ENCODE peak calls at places on chromosome 5, in seven cellular contexts. M, K, N, A, E, Z and F are unnamed samples.

GRCh38 chr5:136809382-136809781 is 444.0 kb upstream of the TRPC7 start:
- DNase-seq in M (no peak), K (no peak), N (no peak), A (no peak), E (no peak), Z (peak), F (no peak)

GRCh38 chr5:407801-408268 is 35.1 kb upstream of the EXOC3 start:
- DNase-seq in M (no peak), K (no peak), N (no peak), A (no peak), E (no peak), Z (no peak), F (no peak)

GRCh38 chr5:6732634-6733410 is 19.6 kb downstream of the TENT4A start:
- DNase-seq in M (no peak), K (no peak), N (no peak), A (peak), E (no peak), Z (no peak), F (no peak)

GRCh38 chr5:4156889-4157288 is 561.3 kb downstream of the IRX1 start:
- DNase-seq in M (no peak), K (no peak), N (no peak), A (no peak), E (no peak), Z (no peak), F (no peak)

GRCh38 chr5:11525020-11525419 is 379.2 kb downstream of the CTNND2 start:
- DNase-seq in M (no peak), K (no peak), N (no peak), A (no peak), E (no peak), Z (no peak), F (no peak)

GRCh38 chr5:108727639-108728565 is 19.8 kb upstream of the FER start:
- DNase-seq in M (peak), K (peak), N (peak), A (peak), E (peak), Z (no peak), F (peak)

GRCh38 chr5:41120600-41120999 is 49.5 kb upstream of the MROH2B start:
- DNase-seq in M (no peak), K (no peak), N (no peak), A (no peak), E (no peak), Z (no peak), F (no peak)

GRCh38 chr5:34656001-34656699 is at the start of gene RAI14:
- DNase-seq in M (peak), K (peak), N (peak), A (peak), E (peak), Z (no peak), F (peak)

GRCh38 chr5:139019880-139020279 is 144.7 kb upstream of the LRRTM2 start:
- DNase-seq in M (no peak), K (no peak), N (no peak), A (no peak), E (no peak), Z (no peak), F (no peak)

GRCh38 chr5:60993425-60993824 is 48.4 kb downstream of the NDUFAF2 start:
- DNase-seq in M (no peak), K (peak), N (no peak), A (no peak), E (no peak), Z (no peak), F (no peak)

GRCh38 chr5:7269591-7270274 is 126.2 kb upstream of the ADCY2 start:
- DNase-seq in M (no peak), K (no peak), N (no peak), A (no peak), E (no peak), Z (no peak), F (no peak)

GRCh38 chr5:130335116-130335515 is 430.9 kb downstream of the CHSY3 start:
- DNase-seq in M (no peak), K (no peak), N (no peak), A (no peak), E (no peak), Z (no peak), F (no peak)

GRCh38 chr5:66684663-66685062 is 88.5 kb downstream of the MAST4 start:
- DNase-seq in M (no peak), K (no peak), N (no peak), A (no peak), E (no peak), Z (no peak), F (no peak)

GRCh38 chr5:66675369-66675768 is 79.2 kb downstream of the MAST4 start:
- DNase-seq in M (no peak), K (no peak), N (no peak), A (no peak), E (no peak), Z (no peak), F (no peak)

GRCh38 chr5:66674802-66675201 is 78.6 kb downstream of the MAST4 start:
- DNase-seq in M (no peak), K (no peak), N (no peak), A (no peak), E (no peak), Z (no peak), F (no peak)

GRCh38 chr5:66680804-66681203 is 84.6 kb downstream of the MAST4 start:
- DNase-seq in M (no peak), K (no peak), N (no peak), A (no peak), E (no peak), Z (no peak), F (no peak)

DNA sequence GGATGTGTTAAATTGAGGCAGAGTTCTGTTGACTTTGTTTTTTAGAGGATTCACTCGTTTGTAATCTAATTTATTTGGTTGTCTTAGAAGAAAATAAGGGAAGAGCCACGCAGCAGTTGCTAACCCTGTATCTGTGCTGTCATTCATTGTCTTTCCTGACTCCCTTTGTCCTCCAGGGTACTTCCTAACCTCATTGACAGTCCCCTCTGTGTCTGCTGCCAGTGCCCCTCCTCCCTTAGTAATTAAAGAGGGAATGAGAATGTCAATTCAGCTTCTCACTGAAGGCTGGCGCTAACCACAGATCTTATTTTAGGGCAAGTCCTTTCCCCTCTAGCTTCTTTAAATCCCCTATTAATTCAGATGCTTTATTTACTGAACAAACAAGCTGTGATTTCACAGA is 84.0 kb downstream of the MAST4 start:
- DNase-seq in M (no peak), K (no peak), N (no peak), A (no peak), E (no peak), Z (no peak), F (no peak)
- TF ChIP-seq JUND in M (no peak), K (no peak), N (no peak), A (no peak), E (no peak), Z (no peak), F (no peak)

DNA sequence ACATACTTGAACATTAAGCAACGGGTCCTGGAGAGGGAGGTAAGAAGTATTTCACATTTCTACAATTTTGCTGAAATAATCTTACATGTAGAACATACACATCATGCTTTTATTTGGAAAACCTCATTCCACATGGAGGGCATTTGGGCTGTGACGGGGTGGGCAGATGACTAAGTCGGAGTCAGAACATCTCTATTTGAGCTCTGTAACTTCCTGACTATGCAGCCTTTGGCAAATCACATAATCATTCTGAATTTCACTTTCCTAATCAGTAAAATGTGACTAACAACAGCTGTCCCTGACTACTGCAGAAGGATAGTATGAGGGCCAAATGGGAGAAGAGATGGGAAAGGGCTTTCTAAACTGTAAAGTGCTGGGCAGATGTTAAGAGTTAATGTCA is 17.1 kb upstream of the IL6ST start:
- DNase-seq in M (no peak), K (no peak), N (no peak), A (no peak), E (no peak), Z (no peak), F (no peak)
- TF ChIP-seq JUND in M (no peak), K (no peak), N (no peak), A (peak), E (no peak), Z (no peak), F (no peak)

GRCh38 chr5:166354277-166354676 is 1937.2 kb upstream of the WWC1 start:
- DNase-seq in M (no peak), K (no peak), N (no peak), A (no peak), E (no peak), Z (no peak), F (no peak)
- TF ChIP-seq JUND in M (no peak), K (no peak), N (no peak), A (no peak), E (no peak), Z (no peak), F (no peak)

GRCh38 chr5:52846443-52846842 is 58.7 kb downstream of the ITGA1 start:
- DNase-seq in M (no peak), K (no peak), N (no peak), A (no peak), E (no peak), Z (no peak), F (no peak)

GRCh38 chr5:52841114-52841513 is 53.4 kb downstream of the ITGA1 start:
- DNase-seq in M (no peak), K (no peak), N (no peak), A (no peak), E (no peak), Z (no peak), F (no peak)

GRCh38 chr5:52842111-52842510 is 54.4 kb downstream of the ITGA1 start:
- DNase-seq in M (no peak), K (no peak), N (no peak), A (no peak), E (no peak), Z (no peak), F (no peak)

GRCh38 chr5:52840286-52841050 is 52.8 kb downstream of the ITGA1 start:
- DNase-seq in M (no peak), K (no peak), N (no peak), A (peak), E (no peak), Z (no peak), F (no peak)

DNA sequence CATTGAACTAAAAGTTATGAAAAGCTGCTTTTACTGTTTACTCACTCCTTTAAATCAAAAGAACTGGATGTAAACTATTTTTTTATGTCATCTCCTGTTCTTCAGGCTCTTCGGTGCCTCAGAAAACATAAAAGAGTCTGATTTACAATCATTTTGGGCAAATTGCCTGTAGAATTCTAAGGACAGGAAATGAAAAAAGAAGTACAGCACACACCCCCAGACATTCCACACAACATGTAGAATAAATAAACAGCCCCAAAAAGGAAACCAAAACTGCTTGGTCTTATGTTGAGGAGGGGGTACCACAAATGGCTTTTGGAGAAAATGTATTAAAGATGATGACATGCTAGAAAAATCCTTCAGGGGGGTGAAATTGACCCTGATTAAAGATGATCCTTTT is 57.2 kb downstream of the ITGA1 start:
- DNase-seq in M (no peak), K (no peak), N (no peak), A (no peak), E (no peak), Z (no peak), F (no peak)
- TF ChIP-seq JUND in M (no peak), K (no peak), N (no peak), A (no peak), E (no peak), Z (no peak), F (no peak)

GRCh38 chr5:38866362-38867070 is 20.7 kb downstream of the OSMR start:
- DNase-seq in M (no peak), K (no peak), N (no peak), A (no peak), E (no peak), Z (no peak), F (no peak)
- TF ChIP-seq JUND in M (no peak), K (no peak), N (no peak), A (no peak), E (no peak), Z (no peak), F (no peak)

DNA sequence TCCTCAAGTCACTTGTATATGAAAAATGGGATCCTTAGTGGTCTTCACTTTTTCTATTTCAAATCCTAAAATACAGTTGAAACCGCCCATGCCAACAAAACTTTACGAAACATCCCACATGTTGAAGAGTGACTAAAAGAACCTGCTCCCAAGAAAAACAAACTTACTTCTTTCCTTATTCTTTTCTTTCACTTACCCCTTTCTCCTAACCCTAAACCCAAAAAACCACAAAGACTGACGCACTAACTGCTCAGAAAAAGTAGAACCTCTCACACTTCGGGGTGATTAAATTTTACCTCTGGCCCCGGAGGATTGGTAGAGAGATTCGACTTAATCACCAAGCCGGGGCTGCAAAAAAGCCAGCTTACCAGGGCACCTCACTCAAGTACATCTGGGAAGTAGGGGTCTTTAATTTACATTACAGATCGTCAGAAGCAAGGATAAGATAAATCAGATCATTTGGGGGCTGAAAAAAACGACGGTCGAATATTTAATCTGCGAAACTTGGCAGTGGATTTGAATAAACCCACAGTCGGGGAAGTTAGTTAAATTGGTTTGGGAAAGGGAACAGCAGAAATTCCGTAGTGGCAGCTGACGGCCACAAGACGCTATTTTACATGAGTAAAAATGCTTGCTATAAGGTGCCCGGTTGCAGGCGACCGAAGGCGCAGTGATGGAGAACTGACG is 1.3 kb downstream of the CDO1 start:
- DNase-seq in M (no peak), K (no peak), N (no peak), A (peak), E (no peak), Z (no peak), F (no peak)
- TF ChIP-seq JUND in M (no peak), K (no peak), N (no peak), A (no peak), E (no peak), Z (no peak), F (no peak)

GRCh38 chr5:32187675-32188074 is 13.6 kb upstream of the GOLPH3 start:
- DNase-seq in M (no peak), K (no peak), N (no peak), A (no peak), E (no peak), Z (no peak), F (no peak)

GRCh38 chr5:32182463-32183081 is 8.5 kb upstream of the GOLPH3 start:
- DNase-seq in M (no peak), K (no peak), N (no peak), A (no peak), E (no peak), Z (peak), F (no peak)
- TF ChIP-seq JUND in M (no peak), K (no peak), N (no peak), A (no peak), E (no peak), Z (no peak), F (no peak)

GRCh38 chr5:170603101-170603500 is 99.3 kb downstream of the KCNIP1 start:
- DNase-seq in M (no peak), K (no peak), N (no peak), A (no peak), E (no peak), Z (no peak), F (no peak)

GRCh38 chr5:170601608-170602007 is 97.8 kb downstream of the KCNIP1 start:
- DNase-seq in M (no peak), K (no peak), N (no peak), A (no peak), E (no peak), Z (no peak), F (no peak)

GRCh38 chr5:170596482-170596881 is 92.7 kb downstream of the KCNIP1 start:
- DNase-seq in M (no peak), K (no peak), N (no peak), A (peak), E (no peak), Z (no peak), F (no peak)

GRCh38 chr5:170597876-170598275 is 94.1 kb downstream of the KCNIP1 start:
- DNase-seq in M (no peak), K (no peak), N (no peak), A (no peak), E (no peak), Z (no peak), F (no peak)

DNA sequence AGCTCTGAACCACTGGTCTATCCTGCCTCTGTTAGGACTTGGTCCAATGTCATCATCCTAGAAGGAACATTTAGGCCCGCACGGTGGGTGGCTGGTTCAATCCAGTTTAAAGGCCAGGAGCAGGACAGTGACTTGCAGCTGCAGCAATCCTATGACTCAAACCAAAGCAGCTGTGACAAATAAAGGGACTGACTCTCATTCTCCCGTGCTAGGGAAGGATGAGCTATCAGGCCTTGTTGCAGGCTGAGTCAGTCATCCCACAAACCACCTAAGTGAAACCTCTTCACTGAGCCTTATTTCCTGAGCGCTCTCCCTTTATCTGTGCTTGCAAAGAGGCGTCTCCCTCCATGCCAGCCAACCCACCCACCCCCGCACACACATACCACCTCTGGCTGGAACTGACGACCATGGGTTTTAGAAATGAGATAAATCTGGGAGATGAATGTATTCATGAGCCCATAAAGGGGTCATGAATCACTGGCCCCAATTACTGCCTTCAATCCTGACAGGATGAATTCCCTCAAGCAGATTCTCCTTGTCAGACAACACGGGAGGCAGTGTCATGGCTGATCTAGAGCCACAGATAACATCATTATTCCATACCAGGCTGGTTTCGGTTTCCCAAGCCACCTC is 93.4 kb downstream of the KCNIP1 start:
- DNase-seq in M (no peak), K (no peak), N (no peak), A (peak), E (no peak), Z (no peak), F (no peak)
- TF ChIP-seq JUND in M (no peak), K (no peak), N (no peak), A (peak), E (no peak), Z (no peak), F (no peak)